ENCODE peak calls at places on chromosome 19, in five cellular contexts. Q, N, X, Y and T are unnamed samples.
A peak's percentile ranks its signal among the peaks of the same experiment; 100 is the strongest.

GRCh38 chr19:31882709-31883108 is 462.7 kb upstream of the ZNF507 start:
- DNase-seq in Q (no peak), N (no peak), X (no peak), Y (no peak), T (no peak)

GRCh38 chr19:57771417-57771816 is 1.9 kb downstream of the ZNF586 start:
- DNase-seq in Q (no peak), N (no peak), X (no peak), Y (no peak), T (no peak)

GRCh38 chr19:13366529-13367143 is 139.6 kb downstream of the CACNA1A start:
- DNase-seq in Q (no peak), N (no peak), X (peak; percentile 42), Y (no peak), T (no peak)

GRCh38 chr19:10335149-10336053 is 2.1 kb upstream of the RAVER1 start:
- DNase-seq in Q (no peak), N (no peak), X (no peak), Y (no peak), T (no peak)

GRCh38 chr19:4979211-4979807 is 10.4 kb downstream of the KDM4B start:
- DNase-seq in Q (no peak), N (no peak), X (no peak), Y (no peak), T (no peak)

GRCh38 chr19:6677924-6678689 is 8.1 kb upstream of the TNFSF14 start:
- DNase-seq in Q (no peak), N (no peak), X (no peak), Y (no peak), T (no peak)

GRCh38 chr19:56272448-56272847 is at the start of gene EDDM13:
- DNase-seq in Q (no peak), N (no peak), X (no peak), Y (no peak), T (no peak)

GRCh38 chr19:13401388-13401787 is 104.9 kb downstream of the CACNA1A start:
- DNase-seq in Q (no peak), N (no peak), X (peak; percentile 80), Y (no peak), T (no peak)

GRCh38 chr19:22882797-22883196 is 50.7 kb downstream of the ZNF723 start:
- DNase-seq in Q (no peak), N (no peak), X (peak; percentile 12), Y (peak; percentile 5), T (no peak)

GRCh38 chr19:19261350-19262189 is 11.5 kb downstream of the TM6SF2 start:
- DNase-seq in Q (no peak), N (peak; percentile 23), X (no peak), Y (no peak), T (no peak)